ENCODE peak calls at places on chromosomes 7 and 10, in ten cellular contexts. A is OCI-LY7; K is heart right ventricle; G is neuronal stem cell; P is AG04450; S is IMR-90; C is fibroblast of mammary gland; X is psoas muscle; O is CD8-positive, alpha-beta memory T cell; T is lower leg skin. E is an unnamed sample.

GRCh38 chr10:10138685-10139084 is 879.0 kb upstream of the CELF2 start:
- DNase-seq in A (no peak), K (no peak), G (no peak), P (no peak), S (no peak), C (peak; percentile 18), X (no peak), O (no peak), T (no peak), E (peak; percentile 9)

GRCh38 chr10:110138197-110138812 is 69.1 kb upstream of the MXI1 start:
- DNase-seq in A (peak; percentile 80), K (no peak), G (peak; percentile 45), P (peak; percentile 26), S (peak; percentile 66), C (peak; percentile 71), X (no peak), O (no peak), T (no peak), E (peak; percentile 85)

GRCh38 chr10:108783897-108784296 is 1139.4 kb downstream of the XPNPEP1 start:
- DNase-seq in A (peak; percentile 65), K (no peak), G (peak; percentile 5), P (no peak), S (peak; percentile 36), C (peak; percentile 77), X (no peak), O (no peak), T (no peak), E (peak; percentile 88)

GRCh38 chr7:155521007-155521742 is 25.2 kb downstream of the CNPY1 start:
- DNase-seq in A (no peak), K (no peak), G (no peak), P (no peak), S (no peak), C (no peak), X (no peak), O (no peak), T (no peak), E (no peak)

GRCh38 chr10:77289027-77289501 is 348.5 kb downstream of the KCNMA1 start:
- DNase-seq in A (no peak), K (no peak), G (no peak), P (no peak), S (no peak), C (no peak), X (no peak), O (no peak), T (no peak), E (no peak)

GRCh38 chr7:47557986-47558670 is 23.8 kb downstream of the TNS3 start:
- DNase-seq in A (no peak), K (no peak), G (no peak), P (no peak), S (no peak), C (no peak), X (peak; percentile 20), O (no peak), T (no peak), E (no peak)

GRCh38 chr10:103512166-103512565 is 18.7 kb downstream of the NEURL1 start:
- DNase-seq in A (no peak), K (no peak), G (no peak), P (no peak), S (no peak), C (no peak), X (no peak), O (no peak), T (no peak), E (no peak)

GRCh38 chr10:92816106-92816505 is 32.2 kb upstream of the EXOC6 start:
- DNase-seq in A (no peak), K (no peak), G (no peak), P (no peak), S (peak; percentile 73), C (no peak), X (no peak), O (no peak), T (no peak), E (peak; percentile 48)

GRCh38 chr7:79199961-79200360 is 253.5 kb downstream of the MAGI2 start:
- DNase-seq in A (no peak), K (no peak), G (no peak), P (peak; percentile 29), S (peak; percentile 84), C (peak; percentile 29), X (no peak), O (no peak), T (no peak), E (no peak)

GRCh38 chr7:66379761-66380160 is 174.6 kb downstream of the TPST1 start:
- DNase-seq in A (no peak), K (no peak), G (no peak), P (no peak), S (peak; percentile 77), C (peak; percentile 87), X (no peak), O (no peak), T (no peak), E (peak; percentile 40)

GRCh38 chr10:13890233-13890616 is 303.5 kb downstream of the PRPF18 start:
- DNase-seq in A (no peak), K (no peak), G (no peak), P (no peak), S (peak; percentile 71), C (peak; percentile 17), X (no peak), O (no peak), T (no peak), E (peak; percentile 42)

GRCh38 chr10:12597800-12598750 is 248.7 kb downstream of the CAMK1D start:
- DNase-seq in A (no peak), K (no peak), G (no peak), P (no peak), S (no peak), C (no peak), X (no peak), O (no peak), T (no peak), E (no peak)

GRCh38 chr10:68261132-68261856 is 29.4 kb upstream of the ATOH7 start:
- DNase-seq in A (no peak), K (peak; percentile 78), G (no peak), P (no peak), S (no peak), C (no peak), X (no peak), O (no peak), T (no peak), E (peak; percentile 77)

GRCh38 chr10:103265712-103266329 is 11.1 kb upstream of the INA start:
- DNase-seq in A (peak; percentile 39), K (peak; percentile 73), G (peak; percentile 76), P (no peak), S (peak; percentile 82), C (peak; percentile 76), X (no peak), O (peak; percentile 51), T (peak; percentile 34), E (peak; percentile 88)

DNA sequence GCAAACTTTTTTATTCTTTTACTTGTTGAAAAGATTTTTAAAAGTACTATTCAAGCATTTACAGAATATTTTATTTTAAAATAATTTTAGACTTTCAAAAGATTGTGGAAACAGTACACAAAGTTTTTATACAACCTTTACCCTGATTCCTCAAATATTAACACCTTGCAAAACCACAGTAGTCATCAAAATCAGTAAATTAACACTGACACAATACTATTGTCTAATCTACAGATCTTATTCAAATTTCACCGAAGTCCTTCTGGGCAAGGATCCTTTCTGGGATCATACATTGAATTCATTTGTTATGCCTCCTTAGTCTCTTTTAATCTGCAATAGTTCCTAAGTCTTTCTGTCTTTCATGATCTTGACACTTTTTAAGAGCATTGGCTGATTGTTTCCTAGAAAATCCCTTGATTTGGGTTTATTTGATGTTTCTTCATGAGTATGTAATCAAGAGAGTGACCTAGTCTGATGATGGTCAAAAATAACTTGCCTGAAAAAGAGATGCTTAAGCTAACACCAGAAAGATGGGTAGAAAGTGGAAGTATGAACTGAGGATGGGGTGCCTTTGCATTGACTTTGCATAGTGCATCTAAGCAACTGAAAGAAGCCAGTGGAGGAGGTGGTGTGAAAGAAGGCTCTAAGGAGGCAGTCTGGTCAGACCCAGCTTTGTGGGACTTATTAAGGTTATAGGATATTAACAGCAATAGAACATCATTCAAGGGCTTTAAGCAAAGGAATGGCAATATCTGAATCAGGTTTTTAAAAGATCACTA is 9.7 kb downstream of the STAMBPL1 start:
- DNase-seq in A (peak; percentile 40), K (no peak), G (no peak), P (no peak), S (no peak), C (no peak), X (no peak), O (no peak), T (no peak), E (no peak)
- H3K4me3 ChIP-seq in A (peak overlapping the region; percentile 23), K (no peak overlapping the region), G (no peak overlapping the region), P (no peak overlapping the region), S (no peak overlapping the region), C (no peak overlapping the region), X (no peak overlapping the region), O (no peak overlapping the region), T (no peak overlapping the region), E (no peak overlapping the region)

GRCh38 chr10:49441488-49442476 is 45.9 kb upstream of the DRGX start:
- DNase-seq in A (no peak), K (no peak), G (no peak), P (no peak), S (no peak), C (no peak), X (no peak), O (no peak), T (no peak), E (peak; percentile 28)
- H3K4me3 ChIP-seq in A (no peak overlapping the region), K (no peak overlapping the region), G (no peak overlapping the region), P (peak overlapping the region; percentile 38), S (peak overlapping the region; percentile 9), C (no peak overlapping the region), X (no peak overlapping the region), O (no peak overlapping the region), T (no peak overlapping the region), E (peak overlapping the region; percentile 52)

DNA sequence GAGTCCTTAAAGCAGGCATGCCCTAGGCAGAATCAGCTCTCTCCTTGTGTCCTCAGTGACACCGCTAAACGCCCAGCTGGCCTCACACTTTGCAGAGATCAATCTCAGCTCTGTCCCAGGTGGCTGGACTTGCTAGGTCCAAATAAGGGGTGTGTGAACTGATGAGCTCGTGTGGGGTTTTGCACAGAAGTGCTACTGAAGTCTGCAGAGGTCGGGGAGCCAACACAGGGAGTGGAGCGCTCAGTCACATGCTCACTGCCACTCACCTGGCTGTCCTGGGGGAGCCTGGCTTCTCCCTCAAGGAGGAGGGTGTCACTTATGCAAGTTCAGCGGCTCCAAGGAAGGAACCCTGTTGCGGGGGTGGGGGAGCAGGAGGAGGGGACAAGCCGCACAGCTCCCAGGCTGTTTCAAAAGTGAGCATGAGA is 2.0 kb downstream of the ELN start:
- DNase-seq in A (no peak), K (no peak), G (no peak), P (no peak), S (no peak), C (no peak), X (peak; percentile 56), O (no peak), T (no peak), E (no peak)
- H3K4me3 ChIP-seq in A (no peak overlapping the region), K (peak overlapping the region; percentile 64), G (no peak overlapping the region), P (no peak overlapping the region), S (no peak overlapping the region), C (no peak overlapping the region), X (peak overlapping the region; percentile 58), O (no peak overlapping the region), T (no peak overlapping the region), E (no peak overlapping the region)

DNA sequence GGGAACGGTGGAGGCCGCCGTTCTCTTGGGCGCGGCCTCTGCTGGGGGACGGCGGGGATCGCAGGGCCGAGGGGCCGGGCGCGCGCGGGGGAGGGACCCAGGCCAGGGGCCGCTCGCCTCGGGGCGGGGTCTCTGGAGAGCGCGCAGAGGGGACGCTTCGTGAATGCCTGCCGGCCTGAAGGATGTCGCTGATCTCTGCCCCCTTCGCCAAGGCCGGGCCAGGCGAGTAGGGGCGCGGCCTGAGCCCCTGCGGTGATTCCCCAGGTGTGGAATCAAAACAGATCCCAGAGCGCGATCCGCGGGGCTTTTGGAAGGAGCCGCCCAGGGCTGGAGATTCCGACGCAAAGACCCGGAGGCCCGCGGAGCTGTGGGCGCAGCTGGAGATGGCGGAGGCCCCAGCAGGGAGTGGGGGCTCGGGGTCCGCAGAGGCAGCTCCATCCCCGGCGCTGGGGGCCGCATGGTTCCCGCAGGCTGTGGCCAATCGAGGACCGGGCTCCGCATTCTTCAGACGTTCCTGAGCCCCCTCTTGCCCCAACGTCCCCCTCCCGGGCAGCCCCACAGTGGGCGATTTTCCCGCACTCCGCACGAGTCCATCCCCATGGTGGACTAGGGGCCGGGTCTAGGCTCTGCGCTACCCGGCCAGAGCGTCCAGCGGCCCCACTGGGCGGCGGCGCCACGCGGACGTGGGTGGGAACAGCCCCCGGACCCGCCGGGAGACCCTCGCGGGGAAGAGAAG is 166.0 kb downstream of the ACTR3B start:
- DNase-seq in A (no peak), K (no peak), G (peak; percentile 56), P (no peak), S (no peak), C (no peak), X (no peak), O (no peak), T (no peak), E (no peak)
- H3K4me3 ChIP-seq in A (no peak overlapping the region), K (peak overlapping the region; percentile 36), G (peak overlapping the region; percentile 84), P (no peak overlapping the region), S (no peak overlapping the region), C (no peak overlapping the region), X (peak overlapping the region; percentile 50), O (no peak overlapping the region), T (no peak overlapping the region), E (no peak overlapping the region)

E was measured in choroid plexus epithelial cell.